ENCODE peak calls at places on chromosomes 16 and 17, in six cellular contexts. F is stimulated activated CD4-positive, alpha-beta T cell treated with anti-CD3 and anti-CD28 coated beads, Interleukin-15, amount 100 ng/mL, for 48 hours; D is colonic mucosa; L is activated CD8-positive, alpha-beta memory T cell treated with anti-CD3 and anti-CD28 coated beads for 48 hours; H is heart left ventricle; R is aorta. J is an unnamed sample.

GRCh38 chr16:84299734-84300440 is 5.2 kb downstream of the WFDC1 start:
- DNase-seq in F (no peak), D (no peak), H (no peak), R (no peak), L (no peak), J (no peak)

GRCh38 chr16:11312718-11313492 is 31.8 kb upstream of the PRM1 start:
- DNase-seq in R (no peak), D (peak), H (no peak), L (no peak), F (no peak), J (no peak)

GRCh38 chr17:17905036-17905320 is 67.2 kb downstream of the TOM1L2 start:
- DNase-seq in R (no peak), H (no peak), F (no peak), L (no peak), D (no peak), J (no peak)

GRCh38 chr16:67514382-67514828 is 14.2 kb upstream of the RIPOR1 start:
- DNase-seq in D (peak), R (peak), L (peak), H (peak), F (peak), J (peak)

GRCh38 chr17:10875411-10875810 is 37.5 kb upstream of the PIRT start:
- DNase-seq in R (no peak), H (no peak), L (no peak), D (peak), F (no peak), J (peak)

GRCh38 chr17:16428098-16428882 is 12.9 kb downstream of the TRPV2 start:
- DNase-seq in F (no peak), D (peak), H (no peak), R (no peak), L (no peak), J (peak)

GRCh38 chr17:19705771-19706770 is 10.3 kb downstream of the SLC47A2 start:
- DNase-seq in H (no peak), R (no peak), L (no peak), F (no peak), D (no peak), J (no peak)

GRCh38 chr17:67049025-67049739 is 4.8 kb downstream of the CACNG1 start:
- DNase-seq in F (no peak), L (no peak), D (no peak), H (no peak), R (no peak), J (no peak)

GRCh38 chr16:55576369-55576768 is 9.9 kb downstream of the CAPNS2 start:
- DNase-seq in F (no peak), R (peak), L (no peak), H (no peak), D (no peak), J (no peak)

GRCh38 chr16:85935957-85936760 is 37.2 kb downstream of the IRF8 start:
- DNase-seq in L (peak), H (no peak), F (peak), D (no peak), R (peak), J (peak)

GRCh38 chr17:78628547-78629435 is 51.6 kb upstream of the DNAH17 start:
- DNase-seq in L (no peak), F (no peak), H (no peak), D (no peak), R (no peak), J (no peak)

GRCh38 chr17:51590071-51590470 is 329.7 kb downstream of the UTP18 start:
- DNase-seq in R (no peak), H (no peak), L (no peak), D (no peak), F (no peak), J (peak)